ENCODE peak calls at places on chromosome 5, in nine cellular contexts. X is effector memory CD4-positive, alpha-beta T cell; M is tibial nerve; R is GM23338; Z is heart right ventricle; G is right cardiac atrium; A is adipocyte; W is body of pancreas; E is neuronal stem cell. P is an unnamed sample.

GRCh38 chr5:132591140-132591539 is 34.4 kb downstream of the RAD50 start:
- DNase-seq in X (no peak), M (no peak), W (no peak), A (peak; percentile 18), G (no peak), Z (no peak), R (no peak), E (no peak), P (no peak)

GRCh38 chr5:74415695-74416102 is 224.8 kb downstream of the ENC1 start:
- DNase-seq in G (no peak), R (no peak), X (no peak), A (no peak), W (no peak), M (no peak), E (no peak), Z (no peak), P (no peak)

GRCh38 chr5:51632794-51633193 is 249.5 kb downstream of the ISL1 start:
- DNase-seq in W (no peak), R (no peak), G (peak; percentile 16), E (no peak), A (no peak), M (no peak), X (no peak), Z (no peak), P (no peak)

GRCh38 chr5:139670369-139671095 is 22.4 kb downstream of the CXXC5 start:
- DNase-seq in X (no peak), A (peak; percentile 47), G (peak; percentile 56), Z (no peak), R (no peak), M (no peak), E (no peak), W (no peak), P (no peak)

GRCh38 chr5:115313052-115313451 is 16.6 kb upstream of the CCDC112 start:
- DNase-seq in M (no peak), Z (no peak), E (no peak), A (no peak), X (no peak), W (no peak), G (no peak), R (peak; percentile 23), P (no peak)

GRCh38 chr5:138527170-138527569 is 15.9 kb downstream of the ETF1 start:
- DNase-seq in W (no peak), Z (no peak), X (no peak), G (no peak), A (no peak), E (no peak), R (no peak), M (no peak), P (no peak)

GRCh38 chr5:53429706-53430105 is 50.7 kb upstream of the FST start:
- DNase-seq in A (no peak), G (no peak), Z (no peak), R (no peak), X (no peak), E (no peak), W (no peak), M (no peak), P (no peak)

GRCh38 chr5:150640311-150641005 is at the start of gene SYNPO:
- DNase-seq in E (no peak), R (no peak), M (peak; percentile 53), A (peak; percentile 92), W (peak; percentile 69), Z (peak; percentile 84), X (no peak), G (peak; percentile 91), P (peak; percentile 70)

GRCh38 chr5:134005415-134006118 is 792 bp upstream of the VDAC1 start:
- DNase-seq in G (peak; percentile 80), X (no peak), M (no peak), Z (no peak), W (peak; percentile 38), A (no peak), R (peak; percentile 74), E (no peak), P (no peak)

GRCh38 chr5:19886123-19886921 is 101.7 kb downstream of the CDH18 start:
- DNase-seq in A (peak; percentile 86), X (no peak), Z (no peak), M (no peak), E (no peak), G (no peak), W (no peak), R (no peak), P (no peak)

GRCh38 chr5:60208681-60209080 is 315.2 kb upstream of the PDE4D start:
- DNase-seq in A (no peak), R (no peak), X (no peak), M (no peak), E (no peak), G (no peak), W (no peak), Z (no peak), P (no peak)

GRCh38 chr5:78361226-78361993 is 993 bp downstream of the SCAMP1 start:
- DNase-seq in G (peak; percentile 72), W (peak; percentile 86), X (no peak), E (no peak), M (no peak), R (peak; percentile 69), A (peak; percentile 60), Z (peak; percentile 66), P (no peak)

GRCh38 chr5:41797672-41798071 is 72.6 kb downstream of the OXCT1 start:
- DNase-seq in X (no peak), A (no peak), M (no peak), E (no peak), G (no peak), W (no peak), R (no peak), Z (no peak), P (no peak)

GRCh38 chr5:41795125-41795524 is 75.1 kb downstream of the OXCT1 start:
- DNase-seq in X (no peak), R (peak; percentile 7), Z (no peak), E (no peak), W (no peak), M (no peak), G (no peak), A (no peak), P (no peak)

GRCh38 chr5:41796061-41796460 is 74.2 kb downstream of the OXCT1 start:
- DNase-seq in R (no peak), M (no peak), G (no peak), A (no peak), X (no peak), E (no peak), W (no peak), Z (no peak), P (no peak)

GRCh38 chr5:41793156-41793770 is 77.0 kb downstream of the OXCT1 start:
- DNase-seq in G (no peak), E (no peak), A (peak; percentile 86), W (no peak), R (no peak), M (no peak), Z (no peak), X (no peak), P (no peak)

GRCh38 chr5:41794478-41794877 is 75.7 kb downstream of the OXCT1 start:
- DNase-seq in Z (no peak), G (no peak), W (no peak), E (no peak), R (no peak), M (no peak), A (peak; percentile 95), X (no peak), P (peak; percentile 17)
- H3K4me1 ChIP-seq in Z (peaks cover 18% of the 10 kb centered on the region), G (peaks cover 8% of the 10 kb centered on the region), W (no peaks in the 10 kb centered on the region), E (peaks cover 7% of the 10 kb centered on the region), R (peaks cover 20% of the 10 kb centered on the region), M (peaks cover 21% of the 10 kb centered on the region), A (peaks cover 41% of the 10 kb centered on the region), X (no peaks in the 10 kb centered on the region), P (peaks cover 34% of the 10 kb centered on the region)

DNA sequence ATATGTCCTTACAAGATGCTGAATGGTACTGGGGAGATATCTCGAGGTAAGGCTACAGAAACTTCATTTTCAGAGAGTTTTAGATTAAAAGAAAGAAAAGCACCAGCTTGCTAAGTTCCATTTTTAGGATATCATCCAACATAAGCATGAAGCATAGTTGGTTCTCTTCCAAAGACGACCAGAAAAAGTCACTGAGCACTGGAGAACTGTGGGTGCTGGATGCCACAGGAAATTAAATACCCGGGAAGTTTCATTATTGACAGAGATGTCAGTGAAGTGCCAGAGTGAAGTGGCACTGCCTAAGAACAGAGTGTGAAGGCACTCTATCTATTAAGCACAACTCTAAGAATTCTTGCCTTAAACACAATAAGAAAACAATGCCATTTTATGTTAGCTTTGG is 76.8 kb downstream of the PIK3R1 start:
- DNase-seq in X (no peak), W (no peak), G (no peak), E (no peak), R (no peak), A (peak; percentile 67), M (no peak), Z (no peak), P (no peak)
- H3K4me3 ChIP-seq in X (no peak overlapping the region), W (no peak overlapping the region), G (no peak overlapping the region), E (no peak overlapping the region), R (no peak overlapping the region), A (peak overlapping the region; percentile 85), M (no peak overlapping the region), Z (no peak overlapping the region), P (no peak overlapping the region)

GRCh38 chr5:67025437-67025836 is 171.2 kb downstream of the CD180 start:
- DNase-seq in A (no peak), G (no peak), X (no peak), R (no peak), E (no peak), M (no peak), W (no peak), Z (no peak), P (no peak)

GRCh38 chr5:67026278-67026677 is 170.3 kb downstream of the CD180 start:
- DNase-seq in X (no peak), G (no peak), E (no peak), M (no peak), R (no peak), Z (no peak), A (no peak), W (no peak), P (no peak)

GRCh38 chr5:67020231-67020630 is 176.4 kb downstream of the CD180 start:
- DNase-seq in A (no peak), M (no peak), R (no peak), W (no peak), G (no peak), Z (no peak), E (no peak), X (no peak), P (no peak)

GRCh38 chr5:67021522-67022316 is 174.9 kb downstream of the CD180 start:
- DNase-seq in G (no peak), W (no peak), M (no peak), Z (no peak), A (no peak), E (no peak), X (no peak), R (no peak), P (no peak)

GRCh38 chr5:67021031-67021430 is 175.6 kb downstream of the CD180 start:
- DNase-seq in R (no peak), M (no peak), E (no peak), Z (no peak), W (no peak), X (no peak), G (no peak), A (no peak), P (no peak)
- H3K4me1 ChIP-seq in R (no peaks in the 10 kb centered on the region), M (peaks cover 9% of the 10 kb centered on the region), E (peaks cover 3% of the 10 kb centered on the region), Z (peaks cover 53% of the 10 kb centered on the region), W (peaks cover 7% of the 10 kb centered on the region), X (no peaks in the 10 kb centered on the region), G (peaks cover 5% of the 10 kb centered on the region), A (peaks cover 57% of the 10 kb centered on the region), P (peaks cover 9% of the 10 kb centered on the region)

DNA sequence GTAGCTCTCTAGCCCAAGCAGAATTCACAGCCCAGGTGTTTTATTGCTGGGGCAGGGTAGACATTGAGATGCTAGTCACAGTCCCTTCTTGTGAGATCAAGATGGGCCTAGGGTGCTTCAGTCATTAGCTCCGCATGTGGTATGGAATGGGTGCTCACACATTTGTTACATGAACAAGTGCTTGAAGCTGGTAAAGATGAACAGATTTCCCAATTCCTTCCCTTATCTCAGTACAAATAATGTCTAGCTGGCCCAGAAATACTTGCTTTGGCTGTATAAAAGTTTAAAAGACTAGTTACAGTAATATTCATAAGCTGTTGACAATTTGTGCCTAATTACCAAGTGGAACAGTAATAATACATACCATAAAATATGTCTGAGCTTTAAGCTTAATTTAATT is 143.4 kb upstream of the DHFR start:
- DNase-seq in R (no peak), A (no peak), G (no peak), Z (no peak), M (no peak), E (no peak), X (no peak), W (no peak), P (no peak)
- H3K4me3 ChIP-seq in R (no peak overlapping the region), A (no peak overlapping the region), G (no peak overlapping the region), Z (no peak overlapping the region), M (no peak overlapping the region), E (no peak overlapping the region), X (no peak overlapping the region), W (no peak overlapping the region), P (no peak overlapping the region)

P was measured in thoracic aorta.